ENCODE peak calls at places on chromosomes 1 and 21, in five cellular contexts. One of them, this sample, is unnamed.

GRCh38 chr1:64966158-64966963 is at the start of gene JAK1:
- DNase-seq in HTR-8/SVneo: peak
- DNase-seq in WTC11: peak
- DNase-seq in endothelial cell: peak
- DNase-seq in RPMI7951: peak
- DNase-seq in this sample: peak

GRCh38 chr1:228158690-228159665 is 6.6 kb upstream of the IBA57 start:
- DNase-seq in HTR-8/SVneo: no peak
- DNase-seq in WTC11: no peak
- DNase-seq in endothelial cell: no peak
- DNase-seq in RPMI7951: no peak
- DNase-seq in this sample: no peak

GRCh38 chr21:36839123-36839522 is 127.3 kb downstream of the HLCS start:
- DNase-seq in HTR-8/SVneo: no peak
- DNase-seq in WTC11: no peak
- DNase-seq in endothelial cell: no peak
- DNase-seq in RPMI7951: peak
- DNase-seq in this sample: peak

GRCh38 chr1:245802941-245803665 is 648.3 kb downstream of the KIF26B start:
- DNase-seq in HTR-8/SVneo: no peak
- DNase-seq in WTC11: no peak
- DNase-seq in endothelial cell: no peak
- DNase-seq in RPMI7951: peak
- DNase-seq in this sample: peak

GRCh38 chr1:82090104-82090503 is 289.4 kb downstream of the ADGRL2 start:
- DNase-seq in HTR-8/SVneo: no peak
- DNase-seq in WTC11: no peak
- DNase-seq in endothelial cell: no peak
- DNase-seq in RPMI7951: no peak
- DNase-seq in this sample: no peak

GRCh38 chr1:43978551-43979260 is at the start of gene B4GALT2:
- DNase-seq in HTR-8/SVneo: no peak
- DNase-seq in WTC11: peak
- DNase-seq in endothelial cell: peak
- DNase-seq in RPMI7951: peak
- DNase-seq in this sample: peak

GRCh38 chr1:9466780-9467755 is 72.2 kb upstream of the SLC25A33 start:
- DNase-seq in HTR-8/SVneo: no peak
- DNase-seq in WTC11: no peak
- DNase-seq in endothelial cell: no peak
- DNase-seq in RPMI7951: no peak
- DNase-seq in this sample: peak

GRCh38 chr1:169892819-169893644 is 664 bp downstream of the SCYL3 start:
- DNase-seq in HTR-8/SVneo: peak
- DNase-seq in WTC11: no peak
- DNase-seq in endothelial cell: no peak
- DNase-seq in RPMI7951: peak
- DNase-seq in this sample: peak

GRCh38 chr1:228365321-228366061 is 41.1 kb downstream of the TRIM11 start:
- DNase-seq in HTR-8/SVneo: no peak
- DNase-seq in WTC11: peak
- DNase-seq in endothelial cell: no peak
- DNase-seq in RPMI7951: no peak
- DNase-seq in this sample: no peak

GRCh38 chr1:209427277-209427676 is 156.2 kb upstream of the CAMK1G start:
- DNase-seq in HTR-8/SVneo: no peak
- DNase-seq in WTC11: no peak
- DNase-seq in endothelial cell: no peak
- DNase-seq in RPMI7951: no peak
- DNase-seq in this sample: no peak

GRCh38 chr1:235124111-235124510 is 4.5 kb downstream of the TOMM20 start:
- DNase-seq in HTR-8/SVneo: no peak
- DNase-seq in WTC11: no peak
- DNase-seq in endothelial cell: no peak
- DNase-seq in RPMI7951: no peak
- DNase-seq in this sample: no peak

GRCh38 chr1:97791251-97791650 is 129.6 kb downstream of the DPYD start:
- DNase-seq in HTR-8/SVneo: no peak
- DNase-seq in WTC11: no peak
- DNase-seq in endothelial cell: no peak
- DNase-seq in RPMI7951: no peak
- DNase-seq in this sample: no peak

GRCh38 chr1:4690951-4691675 is 36.7 kb downstream of the AJAP1 start:
- DNase-seq in HTR-8/SVneo: peak
- DNase-seq in WTC11: no peak
- DNase-seq in endothelial cell: no peak
- DNase-seq in RPMI7951: peak
- DNase-seq in this sample: peak

This sample was measured in M059J.